ENCODE peak calls at places on chromosome 20, in seven cellular contexts. N is endodermal cell; K is mesenchymal stem cell; J is neuronal stem cell; X is body of pancreas; B is A549; A is CD4-positive, CD25-positive, alpha-beta regulatory T cell. E is an unnamed sample. For H3K4me1, the result is how much of the 10 kb centered on the place peaks cover.

GRCh38 chr20:4014031-4014474 is 1.3 kb downstream of the RNF24 start:
- DNase-seq in N (peak), K (peak), J (no peak), X (peak), B (peak), A (peak), E (peak)

GRCh38 chr20:62117658-62118057 is 4.6 kb upstream of the LSM14B start:
- DNase-seq in N (no peak), K (no peak), J (no peak), X (no peak), B (no peak), A (peak), E (no peak)

GRCh38 chr20:20869161-20869560 is 156.7 kb upstream of the RALGAPA2 start:
- DNase-seq in N (no peak), K (no peak), J (no peak), X (no peak), B (no peak), A (no peak), E (no peak)

GRCh38 chr20:44736170-44737021 is 9.3 kb upstream of the KCNK15 start:
- DNase-seq in N (peak), K (peak), J (peak), X (peak), B (peak), A (peak), E (peak)

GRCh38 chr20:40494238-40494637 is 194.8 kb downstream of the MAFB start:
- DNase-seq in N (no peak), K (no peak), J (no peak), X (no peak), B (no peak), A (no peak), E (peak)

GRCh38 chr20:63969851-63970713 is at the start of gene ZNF512B:
- DNase-seq in N (peak), K (peak), J (no peak), X (peak), B (peak), A (peak), E (peak)

GRCh38 chr20:9280654-9281053 is 211.8 kb downstream of the PLCB4 start:
- DNase-seq in N (no peak), K (no peak), J (no peak), X (no peak), B (no peak), A (no peak), E (no peak)

GRCh38 chr20:35737865-35738333 is 4.2 kb downstream of the RBM39 start:
- DNase-seq in N (peak), K (no peak), J (no peak), X (no peak), B (no peak), A (no peak), E (no peak)

GRCh38 chr20:36820073-36820472 is 46.5 kb upstream of the DSN1 start:
- DNase-seq in N (no peak), K (no peak), J (no peak), X (no peak), B (no peak), A (no peak), E (no peak)

GRCh38 chr20:36818185-36818584 is 44.6 kb upstream of the DSN1 start:
- DNase-seq in N (no peak), K (no peak), J (no peak), X (no peak), B (no peak), A (no peak), E (no peak)

GRCh38 chr20:36818831-36819230 is 45.3 kb upstream of the DSN1 start:
- DNase-seq in N (no peak), K (no peak), J (no peak), X (no peak), B (no peak), A (no peak), E (no peak)

GRCh38 chr20:36820928-36821327 is 47.4 kb upstream of the DSN1 start:
- DNase-seq in N (no peak), K (no peak), J (no peak), X (no peak), B (no peak), A (no peak), E (no peak)

DNA sequence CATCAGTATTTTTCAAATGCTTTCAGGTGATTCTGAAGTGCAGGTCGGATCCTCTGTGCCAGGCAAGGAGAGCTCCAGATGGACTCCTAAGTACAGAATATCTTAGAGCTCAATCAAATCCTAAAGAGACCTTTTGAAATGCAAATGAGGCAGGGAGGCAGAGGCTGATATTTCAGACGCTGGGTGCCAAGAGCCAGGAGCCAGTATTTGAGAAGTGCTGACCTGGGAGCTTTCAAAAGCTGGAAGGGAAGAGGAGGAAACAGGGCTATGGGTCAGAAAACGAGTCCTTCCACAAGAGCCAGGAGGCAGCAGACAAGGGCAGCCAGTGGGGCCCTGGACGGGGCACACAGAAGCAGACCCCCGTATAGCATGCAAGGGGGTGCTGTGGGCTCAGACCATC is 46.1 kb upstream of the DSN1 start:
- DNase-seq in N (peak), K (no peak), J (no peak), X (no peak), B (no peak), A (no peak), E (no peak)
- H3K27ac ChIP-seq in N (peak), K (no peak), J (peak), X (no peak), B (no peak), A (no peak), E (no peak)

GRCh38 chr20:10857362-10858070 is 183.7 kb upstream of the JAG1 start:
- DNase-seq in N (no peak), K (peak), J (no peak), X (peak), B (peak), A (no peak), E (no peak)
- H3K4me3 ChIP-seq in N (no peak), K (no peak), J (no peak), X (no peak), B (no peak), A (no peak), E (no peak)

GRCh38 chr20:53828673-53829085 is 235.0 kb upstream of the ZNF217 start:
- DNase-seq in N (peak), K (peak), J (no peak), X (no peak), B (peak), A (no peak), E (no peak)

GRCh38 chr20:53826597-53827291 is 233.1 kb upstream of the ZNF217 start:
- DNase-seq in N (no peak), K (no peak), J (no peak), X (no peak), B (peak), A (no peak), E (no peak)

GRCh38 chr20:53827996-53828672 is 234.5 kb upstream of the ZNF217 start:
- DNase-seq in N (no peak), K (peak), J (no peak), X (peak), B (no peak), A (no peak), E (no peak)

GRCh38 chr20:53826090-53826489 is 232.5 kb upstream of the ZNF217 start:
- DNase-seq in N (no peak), K (no peak), J (no peak), X (no peak), B (no peak), A (no peak), E (no peak)

GRCh38 chr20:53827292-53827995 is 233.8 kb upstream of the ZNF217 start:
- DNase-seq in N (no peak), K (no peak), J (no peak), X (no peak), B (no peak), A (no peak), E (no peak)
- H3K4me1 ChIP-seq in N (under half), K (under half), J (under half), X (under half), B (half or more), A (under half), E (under half)

DNA sequence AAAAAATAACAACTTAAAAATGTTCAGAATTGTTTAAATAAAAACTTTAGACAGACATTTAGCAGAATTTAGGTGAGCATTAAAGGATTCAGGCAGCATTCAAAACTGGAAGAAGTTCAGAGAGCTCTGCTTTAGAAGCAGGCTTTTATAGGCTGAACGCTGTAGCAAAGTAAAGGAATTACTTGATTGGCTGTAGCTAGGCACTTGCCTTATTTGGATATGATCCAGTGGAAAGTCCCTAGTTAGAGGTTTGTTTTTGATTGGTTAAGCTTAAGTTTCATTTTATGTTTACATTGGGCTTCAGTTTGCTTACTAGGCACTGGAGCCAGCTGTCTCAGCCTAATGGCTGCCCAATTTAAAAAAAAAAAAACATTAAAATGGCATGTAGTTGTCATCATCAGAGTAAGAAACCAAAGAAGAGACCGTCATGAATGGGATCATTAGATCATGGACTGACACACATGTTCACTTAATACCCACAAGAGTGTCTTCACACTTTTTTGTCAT is 65.1 kb downstream of the CBFA2T2 start:
- DNase-seq in N (no peak), K (peak), J (no peak), X (no peak), B (peak), A (peak), E (no peak)
- H3K27ac ChIP-seq in N (no peak), K (peak), J (no peak), X (peak), B (peak), A (peak), E (no peak)

GRCh38 chr20:33827629-33828325 is 16.6 kb downstream of the CHMP4B start:
- DNase-seq in N (no peak), K (peak), J (no peak), X (no peak), B (no peak), A (no peak), E (no peak)

GRCh38 chr20:33826270-33826897 is 15.2 kb downstream of the CHMP4B start:
- DNase-seq in N (peak), K (no peak), J (no peak), X (peak), B (no peak), A (no peak), E (no peak)

GRCh38 chr20:33825340-33826269 is 14.5 kb downstream of the CHMP4B start:
- DNase-seq in N (peak), K (no peak), J (no peak), X (no peak), B (no peak), A (no peak), E (no peak)

GRCh38 chr20:33828326-33828834 is 17.2 kb downstream of the CHMP4B start:
- DNase-seq in N (no peak), K (no peak), J (no peak), X (no peak), B (no peak), A (no peak), E (no peak)

GRCh38 chr20:33827109-33827508 is 16.0 kb downstream of the CHMP4B start:
- DNase-seq in N (no peak), K (no peak), J (no peak), X (no peak), B (no peak), A (no peak), E (no peak)
- H3K4me3 ChIP-seq in N (no peak), K (no peak), J (no peak), X (no peak), B (no peak), A (no peak), E (no peak)

E was measured in lung.